ENCODE peak calls at places on chromosomes 3 and 15, in five cellular contexts. Y is IMR-90, H is adrenal gland, M is gastrocnemius medialis, X is ovary. D is an unnamed sample.

GRCh38 chr15:93246266-93247242 is 157.5 kb upstream of the RGMA start:
- DNase-seq in X (no peak), M (no peak), H (no peak), Y (no peak), D (peak; percentile 13)

GRCh38 chr15:57554063-57554820 is 37.5 kb upstream of the MYZAP start:
- DNase-seq in X (no peak), Y (no peak), M (no peak), H (no peak), D (no peak)

GRCh38 chr3:72997421-72997961 is 880 bp downstream of the PPP4R2 start:
- DNase-seq in Y (peak; percentile 64), X (no peak), H (no peak), M (no peak), D (peak; percentile 55)

GRCh38 chr3:121681792-121682191 is 21.1 kb upstream of the HCLS1 start:
- DNase-seq in X (no peak), M (no peak), Y (no peak), H (no peak), D (no peak)

GRCh38 chr3:27345959-27346865 is 23.0 kb downstream of the NEK10 start:
- DNase-seq in M (peak; percentile 35), H (no peak), X (no peak), Y (no peak), D (no peak)

GRCh38 chr3:13301295-13301987 is 118.7 kb downstream of the NUP210 start:
- DNase-seq in Y (peak; percentile 68), M (no peak), X (no peak), H (no peak), D (no peak)

GRCh38 chr3:168889666-168890065 is 773.8 kb downstream of the MECOM start:
- DNase-seq in M (no peak), Y (no peak), X (no peak), H (no peak), D (no peak)

GRCh38 chr3:23183731-23184130 is 19.4 kb upstream of the UBE2E2 start:
- DNase-seq in M (peak; percentile 27), Y (peak; percentile 60), H (peak; percentile 35), X (no peak), D (peak; percentile 63)

GRCh38 chr3:141333796-141334626 is 34.3 kb upstream of the ZBTB38 start:
- DNase-seq in X (no peak), H (no peak), Y (peak; percentile 78), M (no peak), D (no peak)

GRCh38 chr3:32177702-32178198 is 60.7 kb upstream of the CMTM8 start:
- DNase-seq in M (peak; percentile 31), Y (peak; percentile 47), H (peak; percentile 62), X (no peak), D (peak; percentile 85)

GRCh38 chr3:194365526-194365925 is 4.0 kb downstream of the LRRC15 start:
- DNase-seq in X (no peak), M (no peak), Y (no peak), H (no peak), D (no peak)

GRCh38 chr3:106530367-106530766 is 661.6 kb upstream of the CBLB start:
- DNase-seq in M (no peak), H (no peak), X (no peak), Y (no peak), D (no peak)

GRCh38 chr3:158961497-158961896 is 159.6 kb downstream of the MFSD1 start:
- DNase-seq in X (no peak), Y (no peak), H (no peak), M (no peak), D (no peak)

GRCh38 chr3:188627652-188628051 is 473.7 kb downstream of the LPP start:
- DNase-seq in H (no peak), X (no peak), Y (peak; percentile 94), M (no peak), D (no peak)

GRCh38 chr3:126897943-126898342 is 85.0 kb upstream of the PLXNA1 start:
- DNase-seq in M (no peak), X (no peak), Y (no peak), H (no peak), D (no peak)

GRCh38 chr15:67967871-67968423 is 86.2 kb upstream of the PIAS1 start:
- DNase-seq in Y (peak; percentile 47), X (peak; percentile 83), H (peak; percentile 70), M (peak; percentile 36), D (peak; percentile 80)

GRCh38 chr3:135071483-135071882 is 276.4 kb downstream of the EPHB1 start:
- DNase-seq in Y (no peak), M (no peak), H (no peak), X (no peak), D (no peak)

DNA sequence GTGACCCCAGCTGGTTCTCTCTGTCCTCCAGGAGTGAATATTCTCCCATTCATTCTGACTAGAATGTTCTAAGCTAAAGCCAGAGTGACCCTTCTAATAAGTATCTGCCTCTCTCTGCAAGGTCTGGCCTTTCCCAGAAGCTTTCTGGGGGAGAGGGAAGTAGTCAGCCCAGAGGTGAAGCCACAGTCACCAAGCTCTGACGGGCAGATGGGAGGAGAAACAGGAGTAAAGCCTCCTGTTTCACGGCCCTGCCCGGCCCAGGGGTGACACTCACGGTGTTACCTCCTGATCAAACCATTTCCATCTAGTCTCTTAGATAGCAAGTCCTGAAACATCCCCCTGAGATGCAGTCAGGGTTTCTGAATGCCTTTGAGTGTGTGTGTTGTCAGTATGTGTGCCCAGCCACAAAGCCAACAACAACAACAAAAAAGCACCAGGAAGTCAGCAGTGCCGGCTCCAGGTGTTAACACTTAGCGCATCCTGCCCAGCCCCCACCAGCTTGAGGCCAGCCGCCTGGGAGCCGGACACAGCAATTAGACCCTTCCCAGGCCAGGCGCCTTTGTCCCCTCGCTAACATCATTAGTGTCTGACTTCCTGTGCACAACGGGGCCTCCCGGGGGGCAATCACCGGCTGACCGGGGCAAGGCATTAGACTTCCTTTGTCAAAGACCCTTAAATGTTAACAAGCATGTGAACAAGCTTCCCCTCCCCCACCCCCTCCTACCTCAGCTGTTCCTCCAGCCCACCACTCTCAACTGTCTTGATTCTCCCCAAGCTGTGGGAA is 34.5 kb downstream of the IL17RD start:
- DNase-seq in X (no peak), H (no peak), M (no peak), Y (no peak), D (peak; percentile 55)
- H3K4me1 ChIP-seq in X (peaks cover 10% of the 10 kb centered on the region), H (no peaks in the 10 kb centered on the region), M (no peaks in the 10 kb centered on the region), Y (no peaks in the 10 kb centered on the region), D (peaks cover 15% of the 10 kb centered on the region)

GRCh38 chr3:9402410-9403228 is 5.2 kb downstream of the SETD5 start:
- DNase-seq in M (no peak), X (no peak), Y (peak; percentile 52), H (no peak), D (peak; percentile 92)
- H3K27ac ChIP-seq in M (peak overlapping the region; percentile 99), X (no peak overlapping the region), Y (no peak overlapping the region), H (peak overlapping the region; percentile 19), D (peak overlapping the region; percentile 98)

DNA sequence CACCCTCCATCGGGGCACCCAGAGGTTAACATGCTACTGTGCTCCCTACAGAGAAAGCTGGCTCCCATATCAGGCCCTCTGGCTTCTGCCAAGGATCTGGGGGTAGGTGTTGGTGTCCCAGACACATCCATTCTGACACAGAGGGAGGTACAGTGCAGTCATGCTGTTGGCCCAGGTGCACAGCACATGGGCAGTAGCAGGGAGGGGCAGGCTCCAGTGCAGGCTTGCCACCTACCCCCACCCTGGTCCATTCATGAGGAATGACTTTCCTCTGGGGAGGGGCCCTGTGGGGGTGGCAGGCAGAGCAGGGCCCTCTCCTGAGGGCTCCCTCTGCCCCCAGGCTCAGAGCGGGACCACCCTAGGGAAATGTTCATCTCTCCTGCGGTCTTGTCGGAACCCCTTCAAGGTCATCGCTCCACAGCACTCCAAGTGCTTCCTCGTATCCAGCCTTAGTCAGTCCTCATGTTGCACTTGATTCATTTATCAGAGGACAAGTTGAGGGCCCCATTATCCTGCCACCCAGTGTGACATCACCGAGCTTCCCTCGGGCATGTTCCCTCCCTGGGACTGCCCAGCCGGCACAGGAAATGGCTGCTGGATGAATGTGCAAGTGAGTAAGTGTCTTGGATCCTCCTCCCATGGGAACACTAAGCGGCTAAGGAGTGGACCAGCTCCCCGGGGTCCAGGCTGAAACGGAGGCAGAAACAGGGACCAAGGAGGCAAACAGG is 10.0 kb downstream of the DUSP7 start:
- DNase-seq in Y (peak; percentile 98), M (no peak), X (no peak), H (no peak), D (no peak)
- TF ChIP-seq POLR2A in Y (no peak), M (no peak), X (no peak), H (no peak), D (no peak)

GRCh38 chr15:63504247-63504978 is at the start of gene USP3:
- DNase-seq in H (peak; percentile 97), M (peak; percentile 95), Y (peak; percentile 94), X (peak; percentile 98), D (peak; percentile 94)

GRCh38 chr15:63506537-63507035 is 2.2 kb downstream of the USP3 start:
- DNase-seq in M (no peak), Y (no peak), X (no peak), H (no peak), D (no peak)

GRCh38 chr15:63503739-63504246 is 600 bp upstream of the USP3 start:
- DNase-seq in M (peak; percentile 77), Y (peak; percentile 93), X (peak; percentile 76), H (peak; percentile 79), D (peak; percentile 63)

GRCh38 chr15:63505842-63506222 is 1.4 kb downstream of the USP3 start:
- DNase-seq in M (no peak), H (no peak), X (no peak), Y (no peak), D (no peak)

DNA sequence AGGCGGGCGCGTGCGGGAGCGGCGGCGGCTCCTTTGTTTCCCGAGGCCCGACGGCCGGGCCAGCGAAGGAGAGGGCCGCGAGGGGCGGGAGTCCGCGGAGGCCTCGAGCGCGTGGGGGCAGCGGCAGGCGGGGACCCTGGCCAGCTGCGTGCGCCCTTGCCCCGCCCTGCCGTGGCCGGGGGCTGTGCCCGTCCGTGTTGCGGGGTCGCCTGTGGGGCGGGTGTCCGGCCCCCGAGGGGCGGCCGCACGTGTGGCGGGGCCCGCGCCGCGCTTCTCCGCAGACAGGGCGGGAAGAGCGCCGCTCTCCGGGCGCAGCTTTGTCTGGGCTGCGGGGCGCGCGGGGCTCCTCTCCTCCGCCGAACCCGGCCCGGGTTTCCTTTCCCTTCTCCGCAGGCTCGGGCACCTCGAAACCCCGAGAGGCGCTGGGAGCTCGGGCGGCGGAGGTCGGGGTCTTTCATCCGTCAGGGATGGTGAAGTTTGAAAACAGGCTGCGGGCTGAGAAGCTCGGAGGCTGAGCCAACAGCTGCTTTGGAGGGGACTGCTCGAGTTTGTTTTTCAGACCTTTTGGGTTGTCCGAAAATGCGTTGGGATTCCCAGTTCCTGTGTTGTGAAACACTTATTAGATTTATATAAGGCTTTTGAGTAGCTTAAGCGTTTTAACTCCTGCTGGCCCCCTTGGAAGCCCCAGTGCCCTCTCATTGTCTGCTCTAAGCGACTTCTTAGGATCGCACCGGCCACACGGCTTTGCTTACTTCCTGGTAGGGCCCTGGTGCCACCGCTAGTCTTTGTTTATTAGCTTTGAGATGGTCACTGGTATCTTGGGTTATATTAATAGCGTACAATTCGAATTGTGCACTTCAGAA is 817 bp downstream of the USP3 start:
- DNase-seq in Y (peak; percentile 51), M (peak; percentile 64), H (peak; percentile 54), X (peak; percentile 70), D (peak; percentile 85)
- H3K4me1 ChIP-seq in Y (peaks cover 20% of the 10 kb centered on the region), M (peaks cover 66% of the 10 kb centered on the region), H (peaks cover 38% of the 10 kb centered on the region), X (peaks cover 14% of the 10 kb centered on the region), D (peaks cover 30% of the 10 kb centered on the region)

DNA sequence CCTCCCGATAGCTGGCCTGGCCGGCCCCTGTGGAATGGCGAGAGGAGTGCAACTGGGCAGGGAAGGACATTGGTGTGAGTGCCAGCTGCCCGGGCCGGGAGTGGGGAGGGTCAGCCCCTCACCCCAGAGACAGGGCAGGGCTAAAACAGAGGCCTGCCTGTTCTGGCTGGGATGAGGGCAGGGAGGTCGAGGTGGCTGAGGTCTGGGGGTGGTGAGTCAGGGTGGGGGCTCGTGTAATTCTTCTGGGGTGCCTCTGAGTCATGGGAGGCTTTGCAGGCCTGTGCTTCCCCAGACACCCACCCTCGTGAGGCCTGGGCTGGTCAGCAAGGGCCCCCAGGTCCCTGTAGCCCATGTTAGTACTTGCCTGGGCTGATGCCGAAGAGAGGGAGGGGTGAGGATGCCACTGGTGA is 1.5 kb downstream of the SEMA3B start:
- DNase-seq in X (no peak), Y (peak; percentile 37), M (no peak), H (no peak), D (no peak)
- H3K27ac ChIP-seq in X (no peak overlapping the region), Y (peak overlapping the region; percentile 8), M (peak overlapping the region; percentile 27), H (peak overlapping the region; percentile 89), D (no peak overlapping the region)